ENCODE peak calls at places on chromosomes 7 and 10, in six cellular contexts. J is AG04450, E is RWPE1, K is endodermal cell, P is endothelial cell, N is ovary. C is an unnamed sample.

GRCh38 chr10:79422178-79422892 is 23.1 kb downstream of the ZCCHC24 start:
- DNase-seq in J (peak), E (no peak), K (no peak), P (no peak), N (no peak), C (no peak)

GRCh38 chr10:17226891-17227303 is 1.1 kb upstream of the VIM start:
- DNase-seq in J (no peak), E (no peak), K (peak), P (no peak), N (no peak), C (no peak)

GRCh38 chr7:131105294-131105802 is 222.3 kb upstream of the MKLN1 start:
- DNase-seq in J (no peak), E (peak), K (peak), P (no peak), N (no peak), C (no peak)

GRCh38 chr7:5283421-5284303 is 919 bp downstream of the SLC29A4 start:
- DNase-seq in J (no peak), E (peak), K (no peak), P (no peak), N (peak), C (no peak)

GRCh38 chr7:1738956-1739355 is 68.9 kb downstream of the ELFN1 start:
- DNase-seq in J (no peak), E (no peak), K (no peak), P (no peak), N (no peak), C (no peak)

GRCh38 chr7:47568056-47568455 is 13.9 kb downstream of the TNS3 start:
- DNase-seq in J (no peak), E (no peak), K (no peak), P (no peak), N (no peak), C (no peak)

GRCh38 chr10:128219295-128219694 is 93.1 kb upstream of the MKI67 start:
- DNase-seq in J (no peak), E (no peak), K (no peak), P (no peak), N (no peak), C (no peak)

GRCh38 chr7:23981314-23981713 is 271.3 kb downstream of the STK31 start:
- DNase-seq in J (no peak), E (no peak), K (no peak), P (no peak), N (no peak), C (no peak)

GRCh38 chr10:89518876-89519842 is 16.2 kb downstream of the SLC16A12 start:
- DNase-seq in J (no peak), E (no peak), K (no peak), P (no peak), N (no peak), C (no peak)

GRCh38 chr7:17696422-17696821 is 243.9 kb downstream of the SNX13 start:
- DNase-seq in J (no peak), E (peak), K (no peak), P (no peak), N (no peak), C (no peak)

GRCh38 chr10:67506083-67506756 is 189.8 kb downstream of the CTNNA3 start:
- DNase-seq in J (no peak), E (no peak), K (no peak), P (no peak), N (no peak), C (no peak)

GRCh38 chr7:104973227-104973626 is 40.8 kb upstream of the KMT2E start:
- DNase-seq in J (no peak), E (peak), K (no peak), P (no peak), N (no peak), C (no peak)

GRCh38 chr10:77204171-77204570 is 433.4 kb downstream of the KCNMA1 start:
- DNase-seq in J (no peak), E (no peak), K (no peak), P (no peak), N (no peak), C (no peak)

DNA sequence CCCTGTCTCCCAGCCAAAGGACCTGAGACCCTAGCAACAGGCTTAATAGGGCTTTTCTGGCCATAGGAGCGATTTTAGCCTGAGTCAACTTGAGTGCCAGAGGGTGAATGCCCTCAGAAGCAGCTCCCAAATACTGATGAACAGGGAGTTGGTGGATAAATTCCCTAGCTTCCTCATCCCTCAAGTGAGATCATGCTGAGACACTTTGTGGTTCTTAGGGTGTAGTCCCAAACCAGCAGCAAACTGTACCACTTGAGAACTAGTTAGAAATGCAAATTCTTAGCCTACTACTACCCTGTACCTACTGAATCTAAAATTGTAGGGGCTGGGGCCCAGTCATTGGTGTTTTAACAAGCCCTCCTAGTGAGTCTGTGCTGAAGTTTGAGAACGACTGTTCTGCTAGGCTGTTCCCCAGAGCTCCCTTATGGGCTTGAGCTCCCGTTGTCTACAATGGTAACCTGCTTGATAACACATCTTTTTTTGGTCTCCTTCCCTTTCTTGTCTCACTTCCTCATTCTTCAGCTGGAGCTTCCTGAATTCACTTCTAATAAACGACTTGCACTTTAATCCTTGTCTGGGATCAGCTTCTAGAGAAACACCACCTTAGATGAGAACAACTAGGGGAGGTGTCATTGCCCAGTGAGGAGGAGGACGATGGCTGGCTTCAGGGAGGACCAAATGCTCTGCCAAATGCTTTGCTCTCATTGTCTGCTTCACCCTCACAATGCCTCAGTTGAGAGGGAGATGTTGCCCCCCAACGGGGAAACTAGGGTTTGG is 18.2 kb upstream of the CDH23 start:
- DNase-seq in J (no peak), E (no peak), K (no peak), P (no peak), N (no peak), C (no peak)
- TF ChIP-seq CTCF in J (no peak), E (no peak), K (no peak), P (no peak), N (no peak), C (no peak)

GRCh38 chr10:47165168-47165710 is 134.8 kb upstream of the GDF10 start:
- DNase-seq in J (no peak), E (no peak), K (no peak), P (no peak), N (no peak), C (no peak)
- TF ChIP-seq CTCF in J (no peak), E (no peak), K (no peak), P (no peak), N (no peak), C (no peak)

GRCh38 chr7:132169730-132170129 is 406.5 kb downstream of the PLXNA4 start:
- DNase-seq in J (no peak), E (no peak), K (no peak), P (no peak), N (no peak), C (no peak)
- TF ChIP-seq CTCF in J (no peak), E (no peak), K (peak), P (no peak), N (no peak), C (no peak)

DNA sequence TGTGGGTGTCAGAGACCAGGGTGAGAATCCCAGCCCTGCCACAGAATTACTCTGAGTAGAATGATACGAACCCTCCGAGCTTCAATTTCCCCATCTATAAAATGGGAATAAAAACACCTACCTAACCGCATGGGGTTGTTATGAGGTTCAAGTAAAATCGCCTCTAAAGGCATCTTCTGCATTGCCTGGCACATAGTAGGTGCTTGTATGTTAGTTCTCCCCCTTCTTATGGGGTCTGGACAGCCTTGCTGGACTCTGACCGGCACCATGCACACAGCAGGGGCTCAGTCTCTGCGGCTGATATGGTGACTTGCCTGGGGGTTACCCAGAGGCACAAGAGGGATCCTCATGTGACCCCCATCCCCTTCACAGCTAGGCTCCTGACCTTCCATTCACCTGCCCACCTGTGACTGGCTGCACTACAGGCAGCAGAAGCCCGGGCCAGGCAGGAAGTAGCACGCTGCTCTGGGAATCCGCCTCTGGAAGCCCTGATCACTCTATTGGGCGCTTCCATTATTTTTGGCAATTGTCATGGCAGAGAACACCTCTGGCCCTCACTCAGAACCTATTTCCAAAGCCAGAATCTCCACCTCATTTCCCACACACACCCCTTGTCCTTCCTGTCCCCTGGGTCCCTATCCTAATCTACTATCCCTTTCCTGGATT is 6.0 kb downstream of the SH3PXD2A start:
- DNase-seq in J (no peak), E (no peak), K (no peak), P (no peak), N (no peak), C (no peak)
- TF ChIP-seq CTCF in J (no peak), E (no peak), K (no peak), P (no peak), N (no peak), C (no peak)

GRCh38 chr7:106369816-106370215 is 85.0 kb upstream of the NAMPT start:
- DNase-seq in J (no peak), E (no peak), K (no peak), P (no peak), N (no peak), C (no peak)

GRCh38 chr7:106370542-106370941 is 85.8 kb upstream of the NAMPT start:
- DNase-seq in J (no peak), E (no peak), K (no peak), P (no peak), N (no peak), C (no peak)

GRCh38 chr7:106367664-106368063 is 82.9 kb upstream of the NAMPT start:
- DNase-seq in J (no peak), E (no peak), K (no peak), P (no peak), N (no peak), C (no peak)

GRCh38 chr7:106371629-106372028 is 86.8 kb upstream of the NAMPT start:
- DNase-seq in J (no peak), E (no peak), K (no peak), P (no peak), N (no peak), C (no peak)

DNA sequence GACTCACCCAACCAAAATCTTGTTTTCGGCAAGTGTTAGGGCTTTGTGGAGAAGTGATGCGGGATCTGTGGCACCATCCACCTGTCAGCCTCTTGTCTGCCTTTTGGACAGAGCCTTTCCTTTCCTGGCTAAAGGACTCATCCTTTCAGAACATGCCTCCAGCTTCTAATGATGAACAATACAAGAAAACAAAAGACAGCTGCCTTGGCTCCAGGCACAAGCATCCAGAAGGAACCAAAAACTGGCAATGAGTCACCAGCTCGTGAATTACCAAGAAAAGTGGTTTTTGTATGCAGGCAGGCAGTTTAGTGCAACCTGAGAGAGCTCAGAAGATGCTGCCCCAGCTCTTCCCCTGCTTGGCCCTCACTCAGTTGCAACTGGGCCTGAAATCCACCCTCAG is 84.6 kb upstream of the NAMPT start:
- DNase-seq in J (peak), E (peak), K (no peak), P (no peak), N (no peak), C (no peak)
- TF ChIP-seq CTCF in J (no peak), E (no peak), K (no peak), P (no peak), N (no peak), C (no peak)

DNA sequence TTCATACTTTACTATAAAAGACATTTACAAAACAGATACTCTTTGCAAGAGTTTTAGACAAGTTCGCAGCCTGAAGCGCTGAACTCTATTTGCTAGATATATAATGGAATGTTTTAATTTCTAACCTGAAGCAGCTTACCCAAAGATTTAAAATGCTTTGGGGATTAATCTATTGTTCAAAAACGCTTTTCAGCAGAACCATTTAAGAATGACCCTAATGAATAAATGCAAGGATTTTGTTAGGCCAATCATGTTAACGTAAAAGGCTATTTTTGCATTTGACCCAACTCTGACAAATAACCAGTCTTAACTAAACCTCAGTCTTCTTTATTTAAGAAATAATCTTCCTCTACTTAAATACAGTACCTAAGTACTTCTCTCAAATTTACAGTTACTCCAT is 406.7 kb upstream of the POT1 start:
- DNase-seq in J (no peak), E (no peak), K (no peak), P (no peak), N (no peak), C (no peak)
- TF ChIP-seq CTCF in J (no peak), E (no peak), K (no peak), P (no peak), N (no peak), C (no peak)

GRCh38 chr7:501526-501925 is 18.1 kb downstream of the PDGFA start:
- DNase-seq in J (no peak), E (no peak), K (no peak), P (no peak), N (no peak), C (no peak)

GRCh38 chr7:503575-504111 is 16.0 kb downstream of the PDGFA start:
- DNase-seq in J (no peak), E (no peak), K (peak), P (no peak), N (no peak), C (no peak)

GRCh38 chr7:503046-503574 is 16.5 kb downstream of the PDGFA start:
- DNase-seq in J (no peak), E (no peak), K (no peak), P (no peak), N (no peak), C (no peak)

GRCh38 chr7:500521-501420 is 18.9 kb downstream of the PDGFA start:
- DNase-seq in J (no peak), E (no peak), K (no peak), P (no peak), N (no peak), C (no peak)

GRCh38 chr7:502296-502695 is 17.4 kb downstream of the PDGFA start:
- DNase-seq in J (no peak), E (no peak), K (no peak), P (no peak), N (no peak), C (no peak)
- TF ChIP-seq CTCF in J (no peak), E (no peak), K (no peak), P (no peak), N (no peak), C (no peak)

C was measured in GM13976.